ENCODE peak calls at places on chromosomes 13 and 19, in nine cellular contexts. One of them, this sample, is unnamed.

GRCh38 chr19:36528921-36529518 is 949 bp upstream of the ZNF260 start:
- DNase-seq in cardiac muscle cell: peak; percentile 12
- DNase-seq in fibroblast of lung: no peak
- DNase-seq in upper lobe of left lung: no peak
- DNase-seq in AG04449: no peak
- DNase-seq in PC-3: no peak
- DNase-seq in B cell: peak; percentile 19
- DNase-seq in AG09319: no peak
- DNase-seq in left ventricle myocardium inferior: no peak
- DNase-seq in this sample: no peak

GRCh38 chr13:75795274-75795673 is 159.1 kb downstream of the LMO7 start:
- DNase-seq in cardiac muscle cell: no peak
- DNase-seq in fibroblast of lung: no peak
- DNase-seq in upper lobe of left lung: no peak
- DNase-seq in AG04449: no peak
- DNase-seq in PC-3: no peak
- DNase-seq in B cell: no peak
- DNase-seq in AG09319: no peak
- DNase-seq in left ventricle myocardium inferior: no peak
- DNase-seq in this sample: no peak

GRCh38 chr19:42436006-42436405 is 6.7 kb downstream of the CXCL17 start:
- DNase-seq in cardiac muscle cell: no peak
- DNase-seq in fibroblast of lung: peak; percentile 27
- DNase-seq in upper lobe of left lung: no peak
- DNase-seq in AG04449: no peak
- DNase-seq in PC-3: no peak
- DNase-seq in B cell: no peak
- DNase-seq in AG09319: no peak
- DNase-seq in left ventricle myocardium inferior: no peak
- DNase-seq in this sample: no peak

GRCh38 chr13:27789495-27790303 is 2.6 kb upstream of the GSX1 start:
- DNase-seq in cardiac muscle cell: no peak
- DNase-seq in fibroblast of lung: no peak
- DNase-seq in upper lobe of left lung: peak; percentile 82
- DNase-seq in AG04449: no peak
- DNase-seq in PC-3: no peak
- DNase-seq in B cell: peak; percentile 58
- DNase-seq in AG09319: no peak
- DNase-seq in left ventricle myocardium inferior: no peak
- DNase-seq in this sample: no peak

GRCh38 chr19:41064974-41065569 is 23.2 kb upstream of the CYP2A13 start:
- DNase-seq in cardiac muscle cell: peak; percentile 14
- DNase-seq in fibroblast of lung: peak; percentile 31
- DNase-seq in upper lobe of left lung: no peak
- DNase-seq in AG04449: no peak
- DNase-seq in PC-3: peak; percentile 4
- DNase-seq in B cell: no peak
- DNase-seq in AG09319: no peak
- DNase-seq in left ventricle myocardium inferior: no peak
- DNase-seq in this sample: no peak

GRCh38 chr13:35712907-35713685 is 236.6 kb upstream of the MAB21L1 start:
- DNase-seq in cardiac muscle cell: no peak
- DNase-seq in fibroblast of lung: peak; percentile 43
- DNase-seq in upper lobe of left lung: no peak
- DNase-seq in AG04449: peak; percentile 84
- DNase-seq in PC-3: no peak
- DNase-seq in B cell: no peak
- DNase-seq in AG09319: peak; percentile 91
- DNase-seq in left ventricle myocardium inferior: no peak
- DNase-seq in this sample: peak; percentile 70

GRCh38 chr19:28815257-28815656 is 397.7 kb downstream of the UQCRFS1 start:
- DNase-seq in cardiac muscle cell: no peak
- DNase-seq in fibroblast of lung: no peak
- DNase-seq in upper lobe of left lung: no peak
- DNase-seq in AG04449: no peak
- DNase-seq in PC-3: no peak
- DNase-seq in B cell: no peak
- DNase-seq in AG09319: no peak
- DNase-seq in left ventricle myocardium inferior: no peak
- DNase-seq in this sample: no peak

GRCh38 chr13:94178625-94179244 is 300.7 kb downstream of the DCT start:
- DNase-seq in cardiac muscle cell: no peak
- DNase-seq in fibroblast of lung: no peak
- DNase-seq in upper lobe of left lung: no peak
- DNase-seq in AG04449: no peak
- DNase-seq in PC-3: peak; percentile 30
- DNase-seq in B cell: no peak
- DNase-seq in AG09319: no peak
- DNase-seq in left ventricle myocardium inferior: no peak
- DNase-seq in this sample: no peak

GRCh38 chr13:85260896-85261295 is 538.3 kb downstream of the SLITRK6 start:
- DNase-seq in cardiac muscle cell: no peak
- DNase-seq in fibroblast of lung: no peak
- DNase-seq in upper lobe of left lung: no peak
- DNase-seq in AG04449: no peak
- DNase-seq in PC-3: no peak
- DNase-seq in B cell: no peak
- DNase-seq in AG09319: no peak
- DNase-seq in left ventricle myocardium inferior: no peak
- DNase-seq in this sample: no peak

GRCh38 chr19:33814181-33815165 is 17.8 kb downstream of the KCTD15 start:
- DNase-seq in cardiac muscle cell: no peak
- DNase-seq in fibroblast of lung: peak; percentile 21
- DNase-seq in upper lobe of left lung: no peak
- DNase-seq in AG04449: no peak
- DNase-seq in PC-3: no peak
- DNase-seq in B cell: no peak
- DNase-seq in AG09319: no peak
- DNase-seq in left ventricle myocardium inferior: no peak
- DNase-seq in this sample: no peak

GRCh38 chr19:29893606-29894284 is 48.3 kb upstream of the URI1 start:
- DNase-seq in cardiac muscle cell: no peak
- DNase-seq in fibroblast of lung: no peak
- DNase-seq in upper lobe of left lung: no peak
- DNase-seq in AG04449: no peak
- DNase-seq in PC-3: no peak
- DNase-seq in B cell: no peak
- DNase-seq in AG09319: no peak
- DNase-seq in left ventricle myocardium inferior: no peak
- DNase-seq in this sample: no peak

GRCh38 chr13:41554180-41554579 is 96.8 kb downstream of the RGCC start:
- DNase-seq in cardiac muscle cell: no peak
- DNase-seq in fibroblast of lung: no peak
- DNase-seq in upper lobe of left lung: no peak
- DNase-seq in AG04449: no peak
- DNase-seq in PC-3: no peak
- DNase-seq in B cell: no peak
- DNase-seq in AG09319: no peak
- DNase-seq in left ventricle myocardium inferior: no peak
- DNase-seq in this sample: no peak

GRCh38 chr19:54169149-54169731 is 3.7 kb downstream of the TMC4 start:
- DNase-seq in cardiac muscle cell: no peak
- DNase-seq in fibroblast of lung: no peak
- DNase-seq in upper lobe of left lung: no peak
- DNase-seq in AG04449: no peak
- DNase-seq in PC-3: no peak
- DNase-seq in B cell: no peak
- DNase-seq in AG09319: no peak
- DNase-seq in left ventricle myocardium inferior: no peak
- DNase-seq in this sample: no peak

GRCh38 chr19:54173951-54174817 is 1.2 kb upstream of the TMC4 start:
- DNase-seq in cardiac muscle cell: no peak
- DNase-seq in fibroblast of lung: no peak
- DNase-seq in upper lobe of left lung: no peak
- DNase-seq in AG04449: no peak
- DNase-seq in PC-3: peak; percentile 1
- DNase-seq in B cell: peak; percentile 19
- DNase-seq in AG09319: no peak
- DNase-seq in left ventricle myocardium inferior: no peak
- DNase-seq in this sample: no peak

GRCh38 chr19:54168174-54168917 is 4.6 kb downstream of the TMC4 start:
- DNase-seq in cardiac muscle cell: peak; percentile 93
- DNase-seq in fibroblast of lung: peak; percentile 83
- DNase-seq in upper lobe of left lung: peak; percentile 98
- DNase-seq in AG04449: no peak
- DNase-seq in PC-3: peak; percentile 95
- DNase-seq in B cell: peak; percentile 96
- DNase-seq in AG09319: peak; percentile 52
- DNase-seq in left ventricle myocardium inferior: peak; percentile 93
- DNase-seq in this sample: no peak

GRCh38 chr19:54172413-54172763 is 572 bp downstream of the TMC4 start:
- DNase-seq in cardiac muscle cell: no peak
- DNase-seq in fibroblast of lung: no peak
- DNase-seq in upper lobe of left lung: no peak
- DNase-seq in AG04449: no peak
- DNase-seq in PC-3: peak; percentile 45
- DNase-seq in B cell: no peak
- DNase-seq in AG09319: no peak
- DNase-seq in left ventricle myocardium inferior: no peak
- DNase-seq in this sample: no peak

GRCh38 chr19:54172764-54173699 is at the start of gene TMC4:
- DNase-seq in cardiac muscle cell: no peak
- DNase-seq in fibroblast of lung: no peak
- DNase-seq in upper lobe of left lung: no peak
- DNase-seq in AG04449: no peak
- DNase-seq in PC-3: peak; percentile 93
- DNase-seq in B cell: peak; percentile 78
- DNase-seq in AG09319: no peak
- DNase-seq in left ventricle myocardium inferior: no peak
- DNase-seq in this sample: no peak
- TF ChIP-seq CTCF in cardiac muscle cell: no peak
- TF ChIP-seq CTCF in fibroblast of lung: no peak
- TF ChIP-seq CTCF in upper lobe of left lung: peak; percentile 78
- TF ChIP-seq CTCF in AG04449: no peak
- TF ChIP-seq CTCF in PC-3: peak; percentile 62
- TF ChIP-seq CTCF in B cell: peak; percentile 12
- TF ChIP-seq CTCF in AG09319: no peak
- TF ChIP-seq CTCF in left ventricle myocardium inferior: no peak
- TF ChIP-seq CTCF in this sample: no peak

GRCh38 chr19:8321067-8321759 is at the start of the genes NDUFA7 and RPS28:
- DNase-seq in cardiac muscle cell: peak; percentile 98
- DNase-seq in fibroblast of lung: peak; percentile 96
- DNase-seq in upper lobe of left lung: peak; percentile 97
- DNase-seq in AG04449: peak; percentile 62
- DNase-seq in PC-3: peak; percentile 99
- DNase-seq in B cell: peak; percentile 95
- DNase-seq in AG09319: peak; percentile 90
- DNase-seq in left ventricle myocardium inferior: peak; percentile 98
- DNase-seq in this sample: peak; percentile 79
- TF ChIP-seq CTCF in cardiac muscle cell: peak; percentile 11
- TF ChIP-seq CTCF in fibroblast of lung: no peak
- TF ChIP-seq CTCF in upper lobe of left lung: peak; percentile 47
- TF ChIP-seq CTCF in AG04449: peak; percentile 25
- TF ChIP-seq CTCF in PC-3: peak; percentile 38
- TF ChIP-seq CTCF in B cell: peak; percentile 41
- TF ChIP-seq CTCF in AG09319: peak; percentile 12
- TF ChIP-seq CTCF in left ventricle myocardium inferior: peak; percentile 58
- TF ChIP-seq CTCF in this sample: peak; percentile 29

GRCh38 chr13:73722120-73722519 is 412.1 kb downstream of the KLF12 start:
- DNase-seq in cardiac muscle cell: no peak
- DNase-seq in fibroblast of lung: peak; percentile 46
- DNase-seq in upper lobe of left lung: no peak
- DNase-seq in AG04449: no peak
- DNase-seq in PC-3: peak; percentile 82
- DNase-seq in B cell: no peak
- DNase-seq in AG09319: no peak
- DNase-seq in left ventricle myocardium inferior: no peak
- DNase-seq in this sample: peak; percentile 21
- TF ChIP-seq CTCF in cardiac muscle cell: peak; percentile 38
- TF ChIP-seq CTCF in fibroblast of lung: no peak
- TF ChIP-seq CTCF in upper lobe of left lung: no peak
- TF ChIP-seq CTCF in AG04449: peak; percentile 42
- TF ChIP-seq CTCF in PC-3: peak; percentile 61
- TF ChIP-seq CTCF in B cell: no peak
- TF ChIP-seq CTCF in AG09319: peak; percentile 37
- TF ChIP-seq CTCF in left ventricle myocardium inferior: no peak
- TF ChIP-seq CTCF in this sample: peak; percentile 51

GRCh38 chr19:5166262-5166661 is 174.3 kb downstream of the PTPRS start:
- DNase-seq in cardiac muscle cell: no peak
- DNase-seq in fibroblast of lung: peak; percentile 42
- DNase-seq in upper lobe of left lung: no peak
- DNase-seq in AG04449: peak; percentile 3
- DNase-seq in PC-3: peak; percentile 99
- DNase-seq in B cell: no peak
- DNase-seq in AG09319: peak; percentile 8
- DNase-seq in left ventricle myocardium inferior: no peak
- DNase-seq in this sample: peak; percentile 17

GRCh38 chr19:5171711-5172110 is 168.9 kb downstream of the PTPRS start:
- DNase-seq in cardiac muscle cell: no peak
- DNase-seq in fibroblast of lung: no peak
- DNase-seq in upper lobe of left lung: no peak
- DNase-seq in AG04449: no peak
- DNase-seq in PC-3: peak; percentile 58
- DNase-seq in B cell: no peak
- DNase-seq in AG09319: no peak
- DNase-seq in left ventricle myocardium inferior: no peak
- DNase-seq in this sample: no peak

GRCh38 chr19:5172859-5173577 is 167.6 kb downstream of the PTPRS start:
- DNase-seq in cardiac muscle cell: no peak
- DNase-seq in fibroblast of lung: peak; percentile 94
- DNase-seq in upper lobe of left lung: no peak
- DNase-seq in AG04449: peak; percentile 85
- DNase-seq in PC-3: peak; percentile 100
- DNase-seq in B cell: no peak
- DNase-seq in AG09319: peak; percentile 85
- DNase-seq in left ventricle myocardium inferior: no peak
- DNase-seq in this sample: peak; percentile 96

GRCh38 chr19:5173993-5174392 is 166.6 kb downstream of the PTPRS start:
- DNase-seq in cardiac muscle cell: no peak
- DNase-seq in fibroblast of lung: no peak
- DNase-seq in upper lobe of left lung: no peak
- DNase-seq in AG04449: no peak
- DNase-seq in PC-3: no peak
- DNase-seq in B cell: no peak
- DNase-seq in AG09319: no peak
- DNase-seq in left ventricle myocardium inferior: no peak
- DNase-seq in this sample: no peak

DNA sequence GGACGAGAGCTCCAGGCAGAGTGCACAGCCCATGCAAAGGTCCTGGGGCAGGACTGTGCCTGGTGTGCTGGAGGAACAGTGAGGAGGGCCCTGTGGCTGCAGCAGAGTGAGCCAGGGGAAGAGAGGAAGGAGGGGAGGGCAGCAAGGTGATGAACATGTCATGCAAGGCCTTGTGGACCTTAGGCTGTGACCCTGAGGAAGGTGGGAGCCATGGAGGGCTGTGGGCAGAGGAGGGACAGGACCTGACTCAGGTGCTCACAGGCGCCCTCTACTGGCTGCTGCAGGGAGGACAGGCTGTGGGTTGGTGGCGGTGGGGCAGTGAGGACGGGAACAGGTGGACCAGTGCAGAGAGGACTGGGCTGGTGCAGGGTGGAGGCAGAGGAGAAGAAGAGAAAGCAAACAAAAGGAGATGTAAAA is 170.3 kb downstream of the PTPRS start:
- DNase-seq in cardiac muscle cell: no peak
- DNase-seq in fibroblast of lung: no peak
- DNase-seq in upper lobe of left lung: no peak
- DNase-seq in AG04449: no peak
- DNase-seq in PC-3: no peak
- DNase-seq in B cell: no peak
- DNase-seq in AG09319: no peak
- DNase-seq in left ventricle myocardium inferior: no peak
- DNase-seq in this sample: no peak
- TF ChIP-seq CTCF in cardiac muscle cell: peak; percentile 54
- TF ChIP-seq CTCF in fibroblast of lung: peak; percentile 25
- TF ChIP-seq CTCF in upper lobe of left lung: peak; percentile 52
- TF ChIP-seq CTCF in AG04449: peak; percentile 58
- TF ChIP-seq CTCF in PC-3: peak; percentile 79
- TF ChIP-seq CTCF in B cell: peak; percentile 65
- TF ChIP-seq CTCF in AG09319: peak; percentile 45
- TF ChIP-seq CTCF in left ventricle myocardium inferior: peak; percentile 54
- TF ChIP-seq CTCF in this sample: peak; percentile 55

GRCh38 chr19:12890787-12891552 is at the start of gene GCDH:
- DNase-seq in cardiac muscle cell: peak; percentile 100
- DNase-seq in fibroblast of lung: peak; percentile 99
- DNase-seq in upper lobe of left lung: peak; percentile 89
- DNase-seq in AG04449: peak; percentile 92
- DNase-seq in PC-3: peak; percentile 100
- DNase-seq in B cell: peak; percentile 94
- DNase-seq in AG09319: peak; percentile 95
- DNase-seq in left ventricle myocardium inferior: peak; percentile 96
- DNase-seq in this sample: peak; percentile 93
- TF ChIP-seq CTCF in cardiac muscle cell: no peak
- TF ChIP-seq CTCF in fibroblast of lung: no peak
- TF ChIP-seq CTCF in upper lobe of left lung: no peak
- TF ChIP-seq CTCF in AG04449: no peak
- TF ChIP-seq CTCF in PC-3: no peak
- TF ChIP-seq CTCF in B cell: no peak
- TF ChIP-seq CTCF in AG09319: no peak
- TF ChIP-seq CTCF in left ventricle myocardium inferior: no peak
- TF ChIP-seq CTCF in this sample: no peak